ENCODE peak calls at places on chromosomes 16 and 17, in five cellular contexts. N, H, T, R and D are unnamed samples.

GRCh38 chr17:70906808-70907207 is 737.5 kb downstream of the KCNJ2 start:
- DNase-seq in N (peak), H (peak), T (no peak), R (peak), D (no peak)

GRCh38 chr17:59565959-59566324 is 532 bp downstream of the DHX40 start:
- DNase-seq in N (peak), H (peak), T (peak), R (peak), D (peak)

GRCh38 chr16:72355561-72355960 is 183.6 kb upstream of the PMFBP1 start:
- DNase-seq in N (no peak), H (no peak), T (no peak), R (peak), D (no peak)

GRCh38 chr16:82175627-82176026 is 5.6 kb upstream of the MPHOSPH6 start:
- DNase-seq in N (no peak), H (peak), T (no peak), R (no peak), D (no peak)

GRCh38 chr16:30051518-30051917 is 14.0 kb upstream of the ALDOA start:
- DNase-seq in N (no peak), H (peak), T (no peak), R (peak), D (no peak)

GRCh38 chr16:82972520-82972919 is 345.8 kb downstream of the CDH13 start:
- DNase-seq in N (no peak), H (no peak), T (no peak), R (no peak), D (no peak)

GRCh38 chr16:68892898-68893297 is 49.6 kb downstream of the TANGO6 start:
- DNase-seq in N (no peak), H (no peak), T (no peak), R (no peak), D (no peak)

GRCh38 chr17:48351916-48352332 is 78.1 kb downstream of the SKAP1 start:
- DNase-seq in N (no peak), H (peak), T (no peak), R (peak), D (peak)

GRCh38 chr17:44608732-44609435 is 47.4 kb upstream of the MEIOC start:
- DNase-seq in N (peak), H (peak), T (no peak), R (no peak), D (no peak)

GRCh38 chr16:50592996-50593395 is 44.8 kb downstream of the NKD1 start:
- DNase-seq in N (no peak), H (no peak), T (no peak), R (no peak), D (no peak)

GRCh38 chr16:75792781-75793180 is 66.5 kb upstream of the CPHXL start:
- DNase-seq in N (no peak), H (no peak), T (no peak), R (no peak), D (no peak)

GRCh38 chr17:2792541-2793169 is 3.6 kb upstream of the RAP1GAP2 start:
- DNase-seq in N (no peak), H (no peak), T (no peak), R (no peak), D (no peak)

GRCh38 chr16:87974190-87974589 is 23.0 kb downstream of the BANP start:
- DNase-seq in N (no peak), H (no peak), T (no peak), R (no peak), D (no peak)

GRCh38 chr16:11095935-11096334 is 151.6 kb downstream of the CLEC16A start:
- DNase-seq in N (no peak), H (no peak), T (no peak), R (no peak), D (no peak)

GRCh38 chr16:9328386-9328785 is 236.9 kb downstream of the HAPSTR1 start:
- DNase-seq in N (no peak), H (no peak), T (no peak), R (no peak), D (no peak)

GRCh38 chr17:55421179-55421934 is at the start of gene MMD:
- DNase-seq in N (no peak), H (no peak), T (no peak), R (peak), D (peak)

GRCh38 chr16:68590201-68590994 is 51.3 kb downstream of the ZFP90 start:
- DNase-seq in N (peak), H (peak), T (peak), R (peak), D (peak)

GRCh38 chr17:72715906-72716572 is 376.4 kb downstream of the SLC39A11 start:
- DNase-seq in N (no peak), H (peak), T (no peak), R (peak), D (no peak)

GRCh38 chr16:30895592-30896202 is 717 bp upstream of the CTF1 start:
- DNase-seq in N (no peak), H (peak), T (no peak), R (no peak), D (no peak)

GRCh38 chr16:1502092-1503004 is 9.2 kb downstream of the TELO2 start:
- DNase-seq in N (no peak), H (no peak), T (no peak), R (no peak), D (no peak)

DNA sequence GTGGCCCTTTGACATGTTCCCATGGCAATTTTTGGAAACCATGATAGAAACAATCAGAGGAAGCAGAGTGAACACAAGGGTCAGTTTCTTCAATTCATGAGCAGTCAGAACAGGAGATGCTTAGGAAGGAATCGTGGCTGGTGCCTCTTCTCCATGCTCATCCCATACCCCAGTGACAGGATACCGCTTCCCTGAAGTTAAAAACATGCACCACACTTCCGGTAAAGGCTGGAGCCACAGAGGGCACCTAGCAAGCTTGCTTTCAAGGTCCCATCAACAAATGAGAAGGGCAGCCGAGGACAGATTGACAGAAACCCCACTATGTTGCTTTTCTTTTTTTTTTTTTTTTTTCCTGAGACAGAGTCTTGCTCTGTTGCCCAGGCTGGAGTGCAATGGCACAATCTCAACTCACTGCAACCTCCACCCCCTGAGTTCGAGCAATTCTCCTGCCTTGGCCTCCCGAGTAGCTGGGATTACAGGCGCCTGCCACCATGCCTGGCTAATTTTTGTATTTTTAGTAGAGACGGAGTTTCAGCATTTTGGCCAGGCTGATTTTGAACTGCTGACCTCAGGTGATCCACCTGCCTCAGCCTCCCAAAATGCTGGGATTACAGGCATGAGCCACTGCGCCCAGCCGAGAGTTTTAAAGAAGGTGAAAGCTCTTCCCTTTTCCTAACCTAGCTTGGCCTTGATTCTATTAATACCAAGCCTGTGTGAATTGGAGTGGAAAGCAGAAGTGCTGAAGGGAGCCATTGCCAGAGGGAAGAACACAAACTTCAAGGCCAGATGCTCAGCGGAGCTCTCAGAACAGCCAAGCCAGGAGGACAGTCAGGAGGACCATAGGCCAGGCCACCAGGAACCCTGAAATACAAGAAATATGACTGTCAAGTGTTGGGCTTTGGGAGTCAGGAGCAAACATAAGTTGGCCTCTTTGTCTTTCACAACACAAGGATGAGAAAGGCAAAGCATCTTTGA is 16.6 kb downstream of the GP2 start:
- DNase-seq in N (no peak), H (no peak), T (no peak), R (no peak), D (no peak)
- H3K27ac ChIP-seq in N (no peak), H (no peak), T (no peak), R (no peak), D (no peak)

DNA sequence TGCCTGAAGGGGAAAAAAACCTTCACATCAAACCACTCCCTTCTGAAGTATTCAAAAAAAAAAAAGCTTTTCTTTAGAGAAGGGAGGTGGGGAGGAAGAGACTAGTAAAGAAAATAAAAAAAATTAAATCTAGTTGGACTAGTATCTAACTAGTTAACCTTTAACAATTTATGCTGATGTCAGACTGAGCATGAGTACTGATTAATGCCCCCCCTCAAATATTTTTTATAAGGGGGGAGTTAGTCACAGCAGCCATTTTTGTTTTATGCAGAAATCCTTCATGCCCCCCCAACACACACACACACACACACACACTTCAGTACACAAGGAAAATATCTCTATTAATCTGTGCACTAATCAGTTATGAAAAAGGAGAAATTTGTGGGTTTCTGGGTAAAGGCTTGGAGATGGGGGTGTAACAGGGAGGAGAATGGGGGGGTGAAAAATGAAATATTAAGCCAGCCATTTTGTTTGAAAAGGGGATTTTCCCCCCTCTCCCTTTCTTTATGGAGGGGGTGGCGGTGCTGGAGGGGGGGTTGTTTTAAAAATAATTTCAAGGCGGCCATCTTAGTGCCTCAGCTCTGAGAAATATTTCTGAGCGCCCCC is 4.7 kb upstream of the CHD3 start:
- DNase-seq in N (peak), H (no peak), T (no peak), R (peak), D (peak)
- H3K27ac ChIP-seq in N (no peak), H (no peak), T (peak), R (peak), D (peak)

DNA sequence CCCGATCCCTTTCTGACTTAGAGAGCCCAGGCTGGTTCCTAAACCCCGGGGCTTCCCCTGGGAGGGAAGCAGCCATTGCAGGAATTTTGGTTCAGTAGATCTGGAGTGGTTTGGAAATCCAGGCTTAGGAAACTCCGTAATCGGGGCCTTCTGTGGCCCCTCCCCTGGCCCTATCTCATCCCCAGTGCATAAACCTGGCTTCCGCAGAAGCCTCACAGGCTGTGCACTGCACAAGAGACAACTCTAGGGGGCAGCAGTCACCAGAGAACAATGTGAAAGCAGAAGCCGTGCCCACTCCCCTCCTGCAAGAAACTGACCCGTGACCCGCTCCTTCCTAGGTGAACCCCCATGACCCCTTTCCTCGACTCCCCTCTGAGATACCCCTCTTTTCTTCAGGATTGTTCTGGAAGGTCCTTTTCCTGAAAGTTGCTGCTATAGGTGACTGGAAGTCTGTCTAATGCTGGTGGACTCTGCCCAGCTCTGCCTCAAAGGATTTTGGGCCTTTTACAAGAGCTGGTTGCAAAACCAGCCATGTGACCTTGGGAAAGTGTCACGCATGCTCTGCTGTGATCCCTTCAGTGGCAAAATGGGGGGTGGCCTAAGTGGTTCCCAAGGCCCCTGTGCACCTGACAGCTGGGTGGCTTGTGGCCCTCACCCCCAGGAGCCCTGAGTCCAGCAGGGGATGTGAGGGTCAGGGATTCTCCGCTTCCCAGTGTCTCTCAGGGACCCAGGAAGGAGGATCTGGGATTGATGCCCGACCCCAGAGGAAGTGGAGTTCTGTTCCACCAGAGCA is 14.4 kb downstream of the GUCY2D start:
- DNase-seq in N (peak), H (peak), T (peak), R (peak), D (peak)
- H3K27ac ChIP-seq in N (no peak), H (no peak), T (no peak), R (no peak), D (no peak)

GRCh38 chr16:56632160-56632847 is at the start of gene MT1M:
- DNase-seq in N (no peak), H (peak), T (no peak), R (peak), D (no peak)

GRCh38 chr16:56632848-56633365 is 448 bp downstream of the MT1M start:
- DNase-seq in N (no peak), H (no peak), T (no peak), R (no peak), D (no peak)

GRCh38 chr16:56631197-56631596 is 1.3 kb upstream of the MT1M start:
- DNase-seq in N (no peak), H (no peak), T (no peak), R (no peak), D (no peak)

GRCh38 chr16:56630134-56630533 is 2.3 kb upstream of the MT1M start:
- DNase-seq in N (no peak), H (no peak), T (no peak), R (no peak), D (no peak)

DNA sequence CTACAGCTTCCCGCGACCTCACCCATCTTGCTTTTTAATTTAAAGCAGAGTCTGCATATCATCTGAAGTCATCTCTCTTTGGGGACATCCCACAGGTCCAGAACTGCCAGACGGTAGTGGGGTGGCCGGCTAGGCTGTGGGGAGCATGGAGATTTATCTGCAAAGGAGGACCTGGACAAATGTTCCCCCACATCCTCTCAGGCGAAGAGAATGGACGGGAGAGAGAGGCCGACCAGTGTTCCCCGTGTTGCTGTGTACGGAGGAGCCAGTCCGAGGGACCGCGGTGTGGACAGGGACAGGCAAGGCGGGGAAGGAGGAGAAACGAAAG is 663 bp upstream of the MT1M start:
- DNase-seq in N (no peak), H (no peak), T (no peak), R (no peak), D (no peak)
- H3K27ac ChIP-seq in N (no peak), H (no peak), T (no peak), R (no peak), D (no peak)